ENCODE peak calls at places on chromosome 2, in eight cellular contexts. W, S, X, Y, U, E, J and N are unnamed samples.

GRCh38 chr2:119158563-119159347 is at the start of gene C1QL2:
- DNase-seq in J (no peak), S (no peak), E (no peak), U (no peak), Y (no peak), W (no peak), X (no peak), N (no peak)

GRCh38 chr2:5995832-5996231 is 303.6 kb downstream of the SOX11 start:
- DNase-seq in U (no peak), E (no peak), S (no peak), Y (no peak), W (no peak), X (no peak), J (no peak), N (no peak)

GRCh38 chr2:169005080-169005598 is 26.0 kb downstream of the ABCB11 start:
- DNase-seq in W (no peak), X (no peak), E (no peak), Y (no peak), U (no peak), S (no peak), J (no peak), N (no peak)

GRCh38 chr2:105645971-105646370 is 98.7 kb upstream of the NCK2 start:
- DNase-seq in Y (no peak), S (no peak), X (no peak), U (no peak), W (no peak), E (no peak), J (no peak), N (no peak)

GRCh38 chr2:137865954-137866540 is 98.2 kb upstream of the HNMT start:
- DNase-seq in X (no peak), W (no peak), E (no peak), S (peak), J (peak), Y (peak), U (no peak), N (no peak)

GRCh38 chr2:52312488-52312887 is 1280.6 kb upstream of the NRXN1 start:
- DNase-seq in Y (no peak), S (no peak), W (no peak), X (no peak), J (no peak), U (no peak), E (no peak), N (no peak)

GRCh38 chr2:46655551-46656436 is 176.4 kb downstream of the TMEM247 start:
- DNase-seq in J (no peak), E (no peak), S (no peak), Y (no peak), U (no peak), W (no peak), X (no peak), N (no peak)

GRCh38 chr2:197885587-197885986 is 81.2 kb downstream of the PLCL1 start:
- DNase-seq in X (no peak), S (no peak), W (no peak), E (no peak), Y (no peak), J (no peak), U (no peak), N (no peak)

GRCh38 chr2:148534416-148535205 is 109.9 kb upstream of the EPC2 start:
- DNase-seq in X (peak), S (no peak), J (no peak), W (no peak), U (no peak), E (no peak), Y (peak), N (no peak)

GRCh38 chr2:120855855-120856405 is 120.3 kb downstream of the GLI2 start:
- DNase-seq in S (no peak), X (no peak), E (no peak), U (no peak), Y (no peak), J (no peak), W (no peak), N (no peak)

GRCh38 chr2:163466583-163466982 is 269.2 kb downstream of the FIGN start:
- DNase-seq in X (no peak), S (no peak), E (no peak), Y (no peak), J (no peak), U (no peak), W (no peak), N (no peak)

GRCh38 chr2:203062126-203062525 is 47.5 kb downstream of the NBEAL1 start:
- DNase-seq in J (no peak), X (no peak), E (no peak), U (no peak), W (no peak), Y (no peak), S (no peak), N (no peak)

GRCh38 chr2:185583058-185583816 is 155.4 kb upstream of the FSIP2 start:
- DNase-seq in J (no peak), X (no peak), E (no peak), S (no peak), W (no peak), Y (peak), U (no peak), N (no peak)

GRCh38 chr2:187297806-187298205 is 150.2 kb downstream of the CALCRL start:
- DNase-seq in E (no peak), J (no peak), X (no peak), W (no peak), Y (no peak), U (no peak), S (no peak), N (no peak)

GRCh38 chr2:100383306-100383705 is 34.2 kb downstream of the CHST10 start:
- DNase-seq in X (no peak), W (no peak), J (no peak), Y (no peak), S (peak), U (no peak), E (no peak), N (no peak)

GRCh38 chr2:151651274-151651673 is 83.0 kb downstream of the NEB start:
- DNase-seq in S (no peak), W (no peak), J (no peak), Y (no peak), U (no peak), X (no peak), E (no peak), N (no peak)

GRCh38 chr2:38184964-38185603 is 109.1 kb upstream of the CYP1B1 start:
- DNase-seq in Y (peak), S (no peak), W (no peak), J (no peak), U (no peak), X (no peak), E (no peak), N (peak)

GRCh38 chr2:207727256-207727655 is 15.8 kb downstream of the CCNYL1 start:
- DNase-seq in E (no peak), U (no peak), J (no peak), Y (peak), S (no peak), X (no peak), W (no peak), N (no peak)

GRCh38 chr2:193153576-193153975 is 958.8 kb upstream of the TMEFF2 start:
- DNase-seq in U (no peak), X (no peak), J (no peak), Y (peak), W (no peak), S (no peak), E (no peak), N (no peak)

GRCh38 chr2:53131416-53131815 is 636.2 kb upstream of the CHAC2 start:
- DNase-seq in S (no peak), W (no peak), U (no peak), E (no peak), J (no peak), Y (peak), X (no peak), N (no peak)

GRCh38 chr2:156797832-156798231 is 361.7 kb downstream of the GPD2 start:
- DNase-seq in Y (no peak), X (no peak), W (no peak), S (no peak), U (no peak), J (no peak), E (no peak), N (no peak)

GRCh38 chr2:158099716-158100115 is 2.0 kb upstream of the UPP2 start:
- DNase-seq in X (no peak), W (no peak), E (no peak), S (peak), Y (peak), U (no peak), J (no peak), N (no peak)

GRCh38 chr2:96920801-96921560 is 51.1 kb upstream of the SEMA4C start:
- DNase-seq in J (no peak), Y (no peak), U (no peak), X (no peak), S (no peak), E (no peak), W (no peak), N (no peak)

GRCh38 chr2:176001281-176001902 is 675 bp downstream of the LNPK start:
- DNase-seq in U (no peak), X (peak), W (peak), J (no peak), S (peak), Y (peak), E (peak), N (peak)

GRCh38 chr2:191006997-191007604 is 6.9 kb downstream of the STAT1 start:
- DNase-seq in Y (no peak), W (no peak), U (no peak), J (no peak), E (no peak), S (no peak), X (no peak), N (no peak)

GRCh38 chr2:36452279-36452678 is 96.7 kb downstream of the CRIM1 start:
- DNase-seq in J (no peak), U (no peak), X (no peak), Y (no peak), W (no peak), S (no peak), E (no peak), N (no peak)

GRCh38 chr2:43001787-43002468 is 209.5 kb upstream of the HAAO start:
- DNase-seq in W (peak), U (no peak), E (no peak), J (no peak), S (no peak), X (no peak), Y (no peak), N (no peak)

GRCh38 chr2:127619901-127620705 is 25.9 kb upstream of the GPR17 start:
- DNase-seq in U (no peak), E (no peak), Y (no peak), W (no peak), X (no peak), J (no peak), S (peak), N (peak)

GRCh38 chr2:218662377-218662776 is 2.9 kb downstream of the BCS1L start:
- DNase-seq in Y (no peak), W (no peak), U (no peak), S (no peak), X (no peak), E (no peak), J (no peak), N (no peak)

GRCh38 chr2:66103581-66103980 is 331.3 kb upstream of the MEIS1 start:
- DNase-seq in Y (no peak), E (no peak), S (no peak), J (no peak), W (no peak), X (no peak), U (no peak), N (no peak)

DNA sequence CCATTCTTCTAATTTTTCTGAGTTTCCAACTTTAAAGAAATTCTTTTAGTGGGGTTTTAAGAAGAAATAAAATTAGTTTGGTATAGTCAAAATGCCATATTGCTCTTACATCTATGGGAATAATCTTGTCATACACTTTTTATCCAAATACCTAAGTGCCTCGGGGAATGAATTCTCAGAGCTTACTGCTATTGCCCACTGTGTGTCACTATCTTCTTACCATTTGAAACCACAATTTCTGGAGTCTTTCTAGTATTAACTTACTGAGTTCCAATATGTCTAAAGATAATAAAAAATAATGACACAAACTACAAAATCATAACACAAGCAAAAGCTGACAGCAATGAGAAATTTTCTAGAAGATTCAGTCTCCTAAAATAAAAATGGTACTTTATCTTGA is 23.7 kb upstream of the DNAH6 start:
- DNase-seq in E (no peak), W (no peak), X (no peak), S (no peak), Y (no peak), J (no peak), U (no peak), N (no peak)
- TF ChIP-seq CTCF in E (no peak), W (no peak), X (no peak), S (no peak), Y (peak), J (peak), U (no peak), N (no peak)

GRCh38 chr2:161219213-161219612 is 59.0 kb downstream of the TANK start:
- DNase-seq in Y (no peak), U (no peak), J (no peak), E (no peak), X (no peak), S (no peak), W (no peak), N (no peak)

GRCh38 chr2:161217597-161218185 is 57.5 kb downstream of the TANK start:
- DNase-seq in S (no peak), X (no peak), E (no peak), J (no peak), U (no peak), W (no peak), Y (no peak), N (no peak)

GRCh38 chr2:161228511-161229240 is 68.4 kb downstream of the TANK start:
- DNase-seq in W (no peak), X (no peak), Y (peak), J (no peak), S (no peak), E (no peak), U (no peak), N (no peak)

DNA sequence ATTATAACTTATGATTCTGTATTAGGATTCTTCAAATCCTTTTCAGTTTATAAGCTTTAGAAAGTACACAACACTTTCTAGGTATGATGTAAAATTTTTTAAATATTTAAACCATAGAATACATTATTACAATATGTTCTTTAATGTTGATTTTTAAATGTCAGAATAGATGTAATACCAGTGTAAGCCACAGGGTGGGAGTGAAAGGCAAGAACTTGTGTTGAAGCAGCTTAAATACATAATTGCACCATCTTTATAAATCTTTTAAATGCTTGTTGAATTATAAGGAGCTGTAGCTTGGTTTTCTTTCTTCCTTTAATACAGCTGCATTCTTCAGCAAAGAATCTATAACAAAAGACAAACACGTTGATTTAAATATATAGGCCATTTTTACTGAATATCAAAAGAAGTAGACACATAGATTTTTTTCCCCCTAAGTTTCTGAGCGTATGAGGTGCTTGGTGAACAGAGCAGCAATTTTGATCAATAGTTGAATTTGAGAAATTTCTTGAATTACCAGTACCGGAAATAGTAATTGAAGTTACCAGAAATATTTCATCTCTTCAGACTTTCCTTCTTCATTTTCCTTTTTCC is 63.0 kb downstream of the TANK start:
- DNase-seq in S (no peak), E (no peak), X (no peak), W (no peak), J (no peak), U (no peak), Y (peak), N (no peak)
- TF ChIP-seq CTCF in S (peak), E (peak), X (peak), W (peak), J (peak), U (peak), Y (peak), N (peak)

GRCh38 chr2:135475128-135475527 is 55.9 kb downstream of the ZRANB3 start:
- DNase-seq in U (no peak), S (no peak), Y (no peak), X (no peak), W (no peak), J (no peak), E (no peak), N (no peak)

GRCh38 chr2:135471106-135471505 is 59.9 kb downstream of the ZRANB3 start:
- DNase-seq in E (no peak), U (no peak), Y (no peak), J (no peak), X (no peak), S (no peak), W (no peak), N (no peak)

DNA sequence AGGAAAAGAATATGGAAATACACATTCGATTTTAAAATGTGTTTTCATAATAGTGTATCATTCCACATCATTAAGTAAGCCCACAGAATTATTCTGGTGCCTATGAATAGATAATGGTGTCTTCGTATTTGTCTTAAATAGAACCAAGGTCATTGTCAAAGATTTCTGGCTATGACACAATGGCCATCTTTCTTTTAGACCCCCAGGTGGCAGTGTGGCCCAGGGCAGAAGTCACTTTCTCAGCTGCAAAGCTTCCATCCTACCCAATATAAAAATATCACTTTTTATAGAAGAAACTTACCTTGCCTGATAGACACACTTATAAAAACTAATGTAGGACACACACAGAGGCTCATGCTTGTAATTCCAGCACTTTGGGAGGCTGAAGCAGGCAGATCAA is 57.5 kb downstream of the ZRANB3 start:
- DNase-seq in Y (peak), S (peak), U (no peak), W (no peak), X (no peak), E (no peak), J (no peak), N (peak)
- TF ChIP-seq CTCF in Y (peak), S (peak), U (no peak), W (peak), X (peak), E (peak), J (peak), N (peak)

GRCh38 chr2:231666171-231667095 is 41.9 kb upstream of the PTMA start:
- DNase-seq in Y (peak), W (peak), S (peak), E (peak), X (peak), U (no peak), J (peak), N (peak)
- TF ChIP-seq CTCF in Y (no peak), W (peak), S (no peak), E (peak), X (no peak), U (no peak), J (no peak), N (no peak)

DNA sequence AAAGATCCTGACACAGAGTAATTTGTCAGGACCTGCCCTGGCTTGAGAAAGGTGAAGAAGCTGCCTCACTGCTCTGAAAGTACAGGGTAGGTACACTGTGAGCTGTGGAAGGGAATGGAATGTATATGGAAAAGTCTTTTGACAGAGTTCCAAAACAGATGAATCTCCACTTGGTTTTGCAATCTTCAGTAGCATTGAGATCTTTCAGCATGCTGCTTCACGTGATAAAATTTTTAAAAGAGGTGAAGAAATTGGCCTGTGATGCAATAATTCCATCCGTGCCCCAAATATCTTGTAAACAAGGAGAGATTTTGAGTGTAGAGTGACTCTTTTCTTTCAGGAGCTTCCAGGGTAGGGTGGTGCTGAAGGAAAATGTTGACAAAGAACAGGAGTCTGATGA is 123.1 kb downstream of the OSR1 start:
- DNase-seq in J (peak), S (no peak), X (no peak), Y (peak), U (no peak), E (no peak), W (no peak), N (no peak)
- TF ChIP-seq CTCF in J (no peak), S (no peak), X (no peak), Y (no peak), U (no peak), E (no peak), W (no peak), N (no peak)

DNA sequence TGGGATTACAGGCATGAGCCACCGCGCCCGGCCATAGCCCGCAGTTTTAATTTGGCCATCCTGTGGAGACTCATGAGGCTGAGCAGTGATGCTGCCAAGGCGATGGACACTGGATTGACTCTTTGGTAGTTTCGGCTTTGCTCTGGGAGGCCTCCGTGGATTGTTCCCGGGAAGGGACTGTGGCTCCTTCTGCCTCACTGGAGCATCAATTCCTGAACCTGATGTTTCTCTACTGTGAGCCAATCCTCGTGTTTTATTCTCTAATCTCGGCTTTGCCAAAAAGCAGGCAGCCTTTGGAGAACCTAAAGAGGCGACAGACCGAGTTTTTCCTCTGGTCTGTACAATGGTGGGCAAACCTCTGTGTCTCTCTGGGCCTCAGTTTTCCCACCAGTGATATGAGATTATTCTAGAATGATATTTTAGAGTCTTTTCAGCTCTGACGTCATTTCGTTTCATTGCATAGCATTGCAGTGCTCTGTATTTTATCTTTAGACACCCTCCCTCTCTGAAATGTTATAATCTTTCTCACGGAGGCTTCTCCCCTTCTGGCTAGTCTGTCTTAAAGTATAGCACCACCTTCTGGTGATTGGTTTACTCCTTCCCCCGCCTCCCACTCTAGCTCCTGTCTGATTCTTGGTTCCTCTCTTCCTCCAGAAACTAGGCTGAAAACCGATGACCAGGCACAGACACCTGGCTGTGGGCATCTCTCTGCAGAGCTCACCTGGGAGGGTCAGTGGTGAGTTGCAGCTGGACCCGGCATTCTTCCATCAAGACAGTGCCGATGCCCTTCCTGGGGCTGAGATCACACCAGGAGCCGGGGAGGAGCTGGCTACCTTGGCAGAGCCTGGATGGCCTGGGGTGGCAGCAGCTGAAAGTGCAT is 341.3 kb downstream of the MYCN start:
- DNase-seq in S (peak), W (no peak), E (no peak), Y (peak), U (no peak), X (no peak), J (no peak), N (peak)
- TF ChIP-seq CTCF in S (peak), W (peak), E (peak), Y (peak), U (peak), X (peak), J (no peak), N (no peak)

GRCh38 chr2:240604291-240604938 is 17.9 kb downstream of the CAPN10 start:
- DNase-seq in J (no peak), X (peak), U (peak), Y (no peak), S (peak), W (peak), E (peak), N (peak)
- TF ChIP-seq CTCF in J (peak), X (peak), U (no peak), Y (no peak), S (peak), W (peak), E (peak), N (no peak)